ENCODE peak calls at places on chromosomes 11 and 22, in seven cellular contexts. R, Z, D, I, L, N and K are unnamed samples.

GRCh38 chr11:26522912-26523610 is 49.0 kb downstream of the MUC15 start:
- DNase-seq in R (peak; percentile 32), Z (no peak), D (peak; percentile 45), I (no peak), L (no peak), N (no peak), K (no peak)

GRCh38 chr11:111913997-111914396 is 1.5 kb downstream of the HSPB2 start:
- DNase-seq in R (peak; percentile 46), Z (no peak), D (no peak), I (no peak), L (no peak), N (no peak), K (no peak)

GRCh38 chr22:46065733-46066454 is 84.4 kb upstream of the PPARA start:
- DNase-seq in R (no peak), Z (no peak), D (no peak), I (no peak), L (no peak), N (no peak), K (no peak)

GRCh38 chr11:96102664-96103068 is 178.8 kb upstream of the MTMR2 start:
- DNase-seq in R (no peak), Z (no peak), D (no peak), I (no peak), L (no peak), N (no peak), K (no peak)

GRCh38 chr11:95108671-95109551 is 19.3 kb downstream of the ENDOD1 start:
- DNase-seq in R (no peak), Z (no peak), D (no peak), I (no peak), L (peak; percentile 74), N (no peak), K (no peak)

GRCh38 chr11:72781313-72782080 is 12.3 kb downstream of the STARD10 start:
- DNase-seq in R (no peak), Z (peak; percentile 92), D (peak; percentile 63), I (peak; percentile 88), L (peak; percentile 86), N (no peak), K (peak; percentile 80)

GRCh38 chr22:44622685-44623084 is 79.3 kb upstream of the PRR5 start:
- DNase-seq in R (no peak), Z (no peak), D (no peak), I (no peak), L (no peak), N (no peak), K (no peak)

GRCh38 chr22:49623715-49624114 is 204.0 kb downstream of the BRD1 start:
- DNase-seq in R (no peak), Z (no peak), D (no peak), I (no peak), L (no peak), N (no peak), K (no peak)

GRCh38 chr11:121452609-121453150 is at the start of gene SORL1-AS1:
- DNase-seq in R (no peak), Z (no peak), D (no peak), I (no peak), L (no peak), N (no peak), K (no peak)

GRCh38 chr11:71131861-71132260 is 120.5 kb downstream of the SHANK2 start:
- DNase-seq in R (no peak), Z (no peak), D (no peak), I (no peak), L (no peak), N (no peak), K (no peak)

GRCh38 chr22:40348025-40348658 is 1.8 kb downstream of the ADSL start:
- DNase-seq in R (peak; percentile 38), Z (peak; percentile 56), D (no peak), I (peak; percentile 45), L (peak; percentile 47), N (no peak), K (peak; percentile 46)

GRCh38 chr11:115535781-115536180 is 31.6 kb upstream of the CADM1 start:
- DNase-seq in R (no peak), Z (no peak), D (no peak), I (no peak), L (no peak), N (no peak), K (no peak)

GRCh38 chr22:47107431-47107830 is 345.0 kb downstream of the TBC1D22A start:
- DNase-seq in R (no peak), Z (no peak), D (no peak), I (no peak), L (no peak), N (no peak), K (no peak)

GRCh38 chr11:64650923-64651523 is 60.0 kb downstream of the SLC22A12 start:
- DNase-seq in R (no peak), Z (no peak), D (peak; percentile 61), I (no peak), L (peak; percentile 66), N (no peak), K (no peak)

GRCh38 chr22:24105018-24105360 is 76.3 kb upstream of the SUSD2 start:
- DNase-seq in R (no peak), Z (no peak), D (no peak), I (no peak), L (no peak), N (no peak), K (no peak)

GRCh38 chr11:1888811-1889526 is 2.7 kb downstream of the PRR33 start:
- DNase-seq in R (no peak), Z (peak; percentile 29), D (no peak), I (no peak), L (no peak), N (no peak), K (no peak)

GRCh38 chr22:41762980-41763779 is 37.3 kb upstream of the CCDC134 start:
- DNase-seq in R (peak; percentile 39), Z (no peak), D (peak; percentile 94), I (no peak), L (peak; percentile 49), N (no peak), K (no peak)

GRCh38 chr11:27471067-27471587 is 1.5 kb downstream of the LGR4 start:
- DNase-seq in R (peak; percentile 21), Z (no peak), D (no peak), I (no peak), L (no peak), N (no peak), K (no peak)

GRCh38 chr11:13831707-13832106 is 130.8 kb upstream of the SPON1 start:
- DNase-seq in R (no peak), Z (no peak), D (no peak), I (no peak), L (no peak), N (no peak), K (no peak)

GRCh38 chr11:128956401-128957203 is 13.9 kb upstream of the TP53AIP1 start:
- DNase-seq in R (peak; percentile 74), Z (peak; percentile 78), D (no peak), I (no peak), L (peak; percentile 50), N (peak; percentile 45), K (no peak)

GRCh38 chr11:133955945-133956421 is 785 bp downstream of the IGSF9B start:
- DNase-seq in R (no peak), Z (peak; percentile 71), D (no peak), I (no peak), L (no peak), N (no peak), K (no peak)

GRCh38 chr11:63768232-63769043 is at the start of gene ZFTA:
- DNase-seq in R (no peak), Z (peak; percentile 98), D (peak; percentile 90), I (peak; percentile 77), L (peak; percentile 91), N (no peak), K (peak; percentile 84)

GRCh38 chr22:50542416-50542927 is 3.2 kb upstream of the KLHDC7B start:
- DNase-seq in R (no peak), Z (no peak), D (no peak), I (peak; percentile 63), L (no peak), N (peak; percentile 93), K (no peak)

GRCh38 chr11:19071255-19071654 is 10.7 kb upstream of the MRGPRX2 start:
- DNase-seq in R (peak; percentile 78), Z (peak; percentile 81), D (peak; percentile 75), I (peak; percentile 25), L (peak; percentile 88), N (peak; percentile 48), K (peak; percentile 36)

GRCh38 chr11:86486261-86487030 is 111.8 kb downstream of the CCDC81 start:
- DNase-seq in R (no peak), Z (no peak), D (no peak), I (no peak), L (no peak), N (no peak), K (no peak)

GRCh38 chr11:15873501-15873900 is 482.8 kb downstream of the SOX6 start:
- DNase-seq in R (no peak), Z (no peak), D (no peak), I (no peak), L (no peak), N (no peak), K (no peak)
- TF ChIP-seq POLR2AphosphoS5 in R (no peak), Z (no peak), D (no peak), I (no peak), L (no peak), N (no peak), K (no peak)

GRCh38 chr22:21642584-21643448 is 714 bp downstream of the SDF2L1 start:
- DNase-seq in R (peak; percentile 62), Z (peak; percentile 71), D (peak; percentile 84), I (no peak), L (peak; percentile 97), N (no peak), K (peak; percentile 51)
- TF ChIP-seq TAF1 in R (no peak), Z (no peak), D (no peak), I (no peak), L (no peak), N (no peak), K (no peak)

DNA sequence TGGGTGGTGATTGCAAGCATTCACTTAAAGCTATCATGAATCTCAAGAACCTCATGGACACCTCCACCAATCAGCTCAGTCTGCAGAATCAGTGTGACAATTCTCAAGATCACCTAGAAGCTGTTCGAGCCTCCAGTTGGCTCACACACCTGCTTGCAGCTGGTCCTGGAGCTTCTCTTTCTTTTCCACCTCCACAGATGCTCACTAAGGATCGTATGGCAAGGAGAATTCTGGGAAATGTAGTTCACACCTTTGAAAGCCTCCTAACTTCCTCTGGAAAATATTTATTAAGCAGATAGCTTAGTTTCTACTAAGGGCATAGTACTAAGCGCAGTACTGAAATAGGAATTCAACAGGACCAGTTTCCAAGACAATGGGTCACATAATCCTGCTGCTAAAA is 26.2 kb downstream of the FSHB start:
- DNase-seq in R (no peak), Z (no peak), D (no peak), I (no peak), L (no peak), N (no peak), K (no peak)
- TF ChIP-seq POLR2AphosphoS5 in R (no peak), Z (no peak), D (no peak), I (no peak), L (no peak), N (no peak), K (no peak)

GRCh38 chr11:43920598-43921419 is 21.6 kb upstream of the C11orf96 start:
- DNase-seq in R (peak; percentile 91), Z (no peak), D (no peak), I (no peak), L (peak; percentile 36), N (no peak), K (no peak)
- TF ChIP-seq TAF1 in R (no peak), Z (no peak), D (no peak), I (no peak), L (no peak), N (no peak), K (no peak)